ENCODE peak calls at places on chromosomes 11 and 22, in four cellular contexts. M is aorta; B is activated CD8-positive, alpha-beta memory T cell treated with anti-CD3 and anti-CD28 coated beads for 48 hours; R is EL. X is an unnamed sample.

GRCh38 chr22:43110927-43111623 is 525 bp downstream of the BIK start:
- DNase-seq in M (no peak), B (no peak), R (no peak), X (peak; percentile 55)

GRCh38 chr22:30309981-30310672 is 16.6 kb downstream of the TBC1D10A start:
- DNase-seq in M (no peak), B (no peak), R (no peak), X (no peak)

GRCh38 chr22:41094036-41094435 is 1.6 kb downstream of the EP300 start:
- DNase-seq in M (no peak), B (no peak), R (peak; percentile 53), X (no peak)

GRCh38 chr11:108278546-108278945 is 55.7 kb downstream of the ATM start:
- DNase-seq in M (no peak), B (no peak), R (no peak), X (no peak)

GRCh38 chr11:34311126-34311525 is 46.7 kb downstream of the ABTB2 start:
- DNase-seq in M (no peak), B (no peak), R (no peak), X (no peak)

GRCh38 chr11:72786305-72787261 is 7.3 kb downstream of the STARD10 start:
- DNase-seq in M (no peak), B (no peak), R (no peak), X (peak; percentile 86)

GRCh38 chr11:72240461-72241289 is 3.3 kb downstream of the PHOX2A start:
- DNase-seq in M (peak; percentile 72), B (no peak), R (no peak), X (no peak)

GRCh38 chr11:111633248-111633647 is 31.0 kb downstream of the SIK2 start:
- DNase-seq in M (no peak), B (no peak), R (no peak), X (no peak)

GRCh38 chr11:69637956-69638871 is 2.7 kb upstream of the CCND1 start:
- DNase-seq in M (peak; percentile 83), B (no peak), R (peak; percentile 79), X (peak; percentile 83)

GRCh38 chr22:20584872-20585639 is 77.6 kb downstream of the MED15 start:
- DNase-seq in M (no peak), B (no peak), R (no peak), X (no peak)

GRCh38 chr11:86940122-86940777 is 14.9 kb downstream of the FZD4 start:
- DNase-seq in M (no peak), B (no peak), R (no peak), X (no peak)

GRCh38 chr11:31821779-31822574 is 10.9 kb upstream of the PAX6 start:
- DNase-seq in M (no peak), B (no peak), R (no peak), X (no peak)

GRCh38 chr11:43518407-43519165 is 159.9 kb downstream of the TTC17 start:
- DNase-seq in M (no peak), B (no peak), R (no peak), X (no peak)

GRCh38 chr11:96001037-96001436 is 77.1 kb upstream of the MTMR2 start:
- DNase-seq in M (peak; percentile 92), B (no peak), R (no peak), X (peak; percentile 57)

GRCh38 chr11:109552376-109552775 is 130.4 kb downstream of the C11orf87 start:
- DNase-seq in M (no peak), B (no peak), R (peak; percentile 36), X (no peak)

GRCh38 chr11:64564947-64565889 is 25.8 kb upstream of the SLC22A12 start:
- DNase-seq in M (no peak), B (no peak), R (no peak), X (peak; percentile 71)

GRCh38 chr11:68664906-68665305 is 19.4 kb upstream of the GAL start:
- DNase-seq in M (peak; percentile 64), B (no peak), R (no peak), X (no peak)

GRCh38 chr11:22177186-22177585 is 15.7 kb upstream of the ANO5 start:
- DNase-seq in M (no peak), B (no peak), R (no peak), X (no peak)

GRCh38 chr11:64180871-64181270 is 5.1 kb upstream of the STIP1 start:
- DNase-seq in M (no peak), B (no peak), R (no peak), X (peak; percentile 7)

GRCh38 chr22:50271519-50271970 is 1.4 kb upstream of the MAPK11 start:
- DNase-seq in M (peak; percentile 88), B (peak; percentile 22), R (peak; percentile 64), X (no peak)

GRCh38 chr22:29483254-29483653 is 3.2 kb downstream of the NEFH start:
- DNase-seq in M (no peak), B (no peak), R (no peak), X (no peak)

GRCh38 chr22:31241936-31242335 is 29.8 kb downstream of the LIMK2 start:
- DNase-seq in M (no peak), B (no peak), R (peak; percentile 63), X (no peak)

GRCh38 chr11:441043-441417 is 781 bp downstream of the ANO9 start:
- DNase-seq in M (peak; percentile 67), B (no peak), R (no peak), X (no peak)

GRCh38 chr11:120527111-120527748 is 15.7 kb downstream of the GRIK4 start:
- DNase-seq in M (peak; percentile 80), B (no peak), R (peak; percentile 61), X (no peak)

GRCh38 chr11:130052556-130052955 is 17.1 kb upstream of the APLP2 start:
- DNase-seq in M (no peak), B (no peak), R (no peak), X (no peak)

GRCh38 chr11:7272373-7272772 is 20.7 kb downstream of the SYT9 start:
- DNase-seq in M (no peak), B (no peak), R (no peak), X (no peak)

GRCh38 chr11:97269527-97269926 is 879.7 kb downstream of the JRKL start:
- DNase-seq in M (no peak), B (no peak), R (no peak), X (no peak)

GRCh38 chr22:29816539-29816938 is 21.5 kb downstream of the ASCC2 start:
- DNase-seq in M (no peak), B (no peak), R (no peak), X (no peak)

GRCh38 chr11:36266767-36267166 is 22.5 kb downstream of the COMMD9 start:
- DNase-seq in M (no peak), B (no peak), R (no peak), X (no peak)

GRCh38 chr22:47061226-47061625 is 298.8 kb downstream of the TBC1D22A start:
- DNase-seq in M (no peak), B (no peak), R (no peak), X (no peak)

X was measured in left lung.